ENCODE peak calls at places on chromosomes 6 and 20, in six cellular contexts. Z is CD4-positive, alpha-beta memory T cell; A is tibial artery; T is kidney epithelial cell; G is fibroblast of lung; R is SK-N-SH. O is an unnamed sample. For H3K36me3 and H3K27me3, the result is how much of the 10 kb centered on the place peaks cover.

GRCh38 chr6:151847064-151847463 is 39.6 kb downstream of the ESR1 start:
- DNase-seq in Z (no peak), A (no peak), T (peak), G (peak), R (no peak), O (peak)

GRCh38 chr6:115271001-115271400 is 789.7 kb downstream of the FRK start:
- DNase-seq in Z (no peak), A (no peak), T (no peak), G (no peak), R (no peak), O (peak)

GRCh38 chr6:143127941-143128340 is 67.3 kb downstream of the AIG1 start:
- DNase-seq in Z (no peak), A (no peak), T (no peak), G (no peak), R (no peak), O (no peak)

GRCh38 chr6:54198134-54198533 is 86.9 kb downstream of the MLIP start:
- DNase-seq in Z (no peak), A (no peak), T (no peak), G (no peak), R (no peak), O (no peak)

GRCh38 chr6:144528605-144529425 is 243.7 kb downstream of the UTRN start:
- DNase-seq in Z (no peak), A (no peak), T (peak), G (no peak), R (no peak), O (peak)

GRCh38 chr6:157213897-157214296 is 109.4 kb downstream of the TMEM242 start:
- DNase-seq in Z (no peak), A (no peak), T (no peak), G (no peak), R (no peak), O (no peak)

GRCh38 chr6:39225946-39226437 is 3.3 kb downstream of the KCNK5 start:
- DNase-seq in Z (peak), A (no peak), T (no peak), G (no peak), R (no peak), O (no peak)

GRCh38 chr6:113120214-113120576 is 737.0 kb upstream of the MARCKS start:
- DNase-seq in Z (no peak), A (no peak), T (peak), G (peak), R (no peak), O (peak)

GRCh38 chr6:131923356-131923755 is 27.8 kb downstream of the CCN2 start:
- DNase-seq in Z (peak), A (no peak), T (no peak), G (peak), R (peak), O (peak)

GRCh38 chr20:34724172-34724571 is 20.0 kb downstream of the TP53INP2 start:
- DNase-seq in Z (no peak), A (no peak), T (no peak), G (no peak), R (no peak), O (no peak)
- H3K36me3 ChIP-seq in Z (under half), A (half or more), T (under half), G (under half), R (under half), O (under half)

DNA sequence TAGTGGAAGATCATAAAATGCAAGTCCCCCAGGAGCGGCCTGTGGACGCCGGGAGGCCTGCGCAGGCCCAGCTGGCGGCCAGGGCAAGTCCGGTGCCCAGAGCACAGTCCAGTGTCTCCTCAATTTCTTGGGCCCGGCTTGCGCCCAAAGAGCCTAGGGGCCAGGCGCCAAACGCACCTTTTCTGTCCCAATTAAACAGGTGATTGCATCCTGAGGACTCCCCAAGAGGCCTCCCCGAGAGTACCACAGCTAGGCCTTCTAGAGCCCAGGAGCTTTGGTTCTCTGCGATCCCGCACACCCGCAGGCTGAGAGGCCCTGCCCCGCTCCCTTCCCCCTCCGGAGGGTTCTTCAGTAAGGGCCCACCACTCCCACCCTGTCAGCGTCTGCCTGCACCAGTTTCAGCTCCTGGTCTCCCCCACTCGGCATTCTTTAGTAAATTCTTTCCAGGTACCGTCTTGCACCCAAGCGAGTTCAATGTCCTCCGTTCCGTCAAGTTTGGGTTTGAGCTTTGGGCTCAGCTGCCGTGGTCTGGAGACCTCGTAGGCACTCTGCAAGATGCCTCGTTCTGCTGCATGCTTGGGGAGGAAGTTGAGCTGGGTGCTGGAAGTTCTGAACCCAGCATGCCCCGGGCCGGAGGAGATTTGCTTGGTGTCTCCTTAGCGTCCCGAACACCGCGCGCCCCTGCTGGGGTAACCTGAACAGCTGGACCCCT is 3.9 kb upstream of the NKX2-2 start:
- DNase-seq in Z (no peak), A (no peak), T (no peak), G (no peak), R (peak), O (no peak)
- H3K4me3 ChIP-seq in Z (no peak), A (no peak), T (no peak), G (no peak), R (no peak), O (no peak)

DNA sequence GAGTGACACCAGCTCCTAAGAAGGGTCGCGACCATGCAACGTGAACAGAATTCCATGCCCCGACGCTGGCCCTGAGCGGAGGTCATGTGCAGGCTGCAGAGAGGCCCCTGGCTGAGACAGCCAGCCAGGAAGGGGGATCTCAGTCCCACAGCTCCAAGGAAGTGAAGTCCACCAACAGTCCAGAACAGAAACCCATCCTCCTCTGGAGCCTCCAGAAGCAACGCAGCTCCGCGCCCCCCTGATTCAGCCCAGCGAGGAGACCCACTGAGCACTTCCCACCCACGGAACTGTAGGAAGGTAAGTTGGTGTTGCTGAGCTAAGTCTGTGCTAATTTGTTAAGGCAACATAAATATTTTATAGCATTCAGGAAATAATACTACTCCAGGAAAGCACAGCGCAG is 240.9 kb upstream of the PMEPA1 start:
- DNase-seq in Z (no peak), A (no peak), T (no peak), G (no peak), R (no peak), O (no peak)
- H3K27me3 ChIP-seq in Z (under half), A (under half), T (under half), G (under half), R (under half), O (under half)

DNA sequence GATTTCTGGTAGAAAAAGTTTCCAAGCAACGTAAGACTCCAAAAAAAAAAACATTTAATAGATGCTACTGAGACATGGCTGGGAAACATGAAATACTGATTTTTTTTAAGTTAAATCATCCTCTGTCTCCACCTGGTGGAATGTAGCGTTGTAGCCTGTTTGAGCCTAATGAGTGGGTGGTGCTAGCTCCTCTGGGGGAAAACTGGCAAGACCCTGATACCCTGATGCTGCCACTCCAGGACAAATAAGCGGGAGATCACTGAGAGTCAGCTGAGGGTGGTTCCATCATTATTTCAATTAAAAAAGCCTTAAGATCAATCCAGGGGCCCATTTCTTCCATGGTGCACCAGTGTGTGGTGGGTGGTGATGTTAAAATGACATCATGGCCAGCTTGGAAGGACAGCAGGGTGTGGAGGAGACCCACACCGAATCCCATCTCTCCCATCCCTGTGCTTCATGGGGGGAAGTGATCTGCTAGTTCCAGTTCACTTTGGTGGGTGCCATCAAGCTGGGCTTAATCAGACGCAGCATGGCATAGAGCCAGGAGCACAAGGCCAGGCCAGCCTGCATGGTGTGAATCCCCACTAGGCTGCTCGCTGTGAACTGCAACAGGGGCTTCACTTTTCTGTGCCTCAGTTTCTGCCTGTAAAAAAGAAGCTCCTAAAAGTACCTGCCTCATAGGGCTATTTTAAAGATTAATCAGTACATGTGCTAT is 12.8 kb upstream of the MRPS10 start:
- DNase-seq in Z (no peak), A (no peak), T (no peak), G (peak), R (peak), O (no peak)
- H3K36me3 ChIP-seq in Z (under half), A (under half), T (under half), G (under half), R (under half), O (under half)

DNA sequence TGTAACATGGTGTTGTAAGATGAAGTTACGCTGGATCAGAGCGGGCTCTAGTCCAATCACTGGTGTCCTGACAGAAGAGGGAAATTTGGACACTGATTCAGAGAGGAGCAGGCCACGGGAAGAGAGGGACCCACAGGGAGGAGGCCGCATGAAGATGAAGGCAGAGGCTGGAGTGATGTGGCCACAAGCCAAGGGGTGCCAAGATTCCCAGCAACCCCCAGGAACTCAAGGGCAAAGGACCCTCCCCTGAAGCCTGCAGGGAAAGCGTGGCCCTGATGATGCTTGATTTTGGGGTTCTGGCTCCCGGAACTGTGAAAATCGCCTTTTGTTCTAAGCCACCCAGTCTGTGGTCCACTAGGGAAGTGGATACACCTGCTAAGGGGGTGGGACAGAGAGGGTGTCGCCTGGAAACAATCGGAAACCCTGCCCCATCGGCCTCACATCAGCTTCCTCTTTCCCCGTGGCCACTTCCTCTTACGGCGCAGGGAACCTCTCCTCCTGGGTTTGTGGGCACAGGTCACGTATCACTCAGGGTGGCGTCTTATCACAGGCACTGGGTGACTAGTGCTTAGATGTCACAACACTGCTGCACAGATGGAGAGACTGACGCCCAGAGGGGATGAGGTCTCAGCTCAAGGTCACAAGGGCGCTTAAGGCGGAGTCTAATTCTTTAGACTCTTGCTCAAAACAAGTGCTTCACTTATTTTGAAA is 58.0 kb downstream of the SULF2 start:
- DNase-seq in Z (peak), A (peak), T (no peak), G (no peak), R (no peak), O (no peak)
- H3K4me3 ChIP-seq in Z (peak), A (no peak), T (no peak), G (no peak), R (no peak), O (no peak)

GRCh38 chr6:37514840-37515239 is 15.1 kb upstream of the CCDC167 start:
- DNase-seq in Z (peak), A (no peak), T (no peak), G (no peak), R (no peak), O (no peak)
- H3K27me3 ChIP-seq in Z (under half), A (under half), T (under half), G (under half), R (under half), O (under half)

DNA sequence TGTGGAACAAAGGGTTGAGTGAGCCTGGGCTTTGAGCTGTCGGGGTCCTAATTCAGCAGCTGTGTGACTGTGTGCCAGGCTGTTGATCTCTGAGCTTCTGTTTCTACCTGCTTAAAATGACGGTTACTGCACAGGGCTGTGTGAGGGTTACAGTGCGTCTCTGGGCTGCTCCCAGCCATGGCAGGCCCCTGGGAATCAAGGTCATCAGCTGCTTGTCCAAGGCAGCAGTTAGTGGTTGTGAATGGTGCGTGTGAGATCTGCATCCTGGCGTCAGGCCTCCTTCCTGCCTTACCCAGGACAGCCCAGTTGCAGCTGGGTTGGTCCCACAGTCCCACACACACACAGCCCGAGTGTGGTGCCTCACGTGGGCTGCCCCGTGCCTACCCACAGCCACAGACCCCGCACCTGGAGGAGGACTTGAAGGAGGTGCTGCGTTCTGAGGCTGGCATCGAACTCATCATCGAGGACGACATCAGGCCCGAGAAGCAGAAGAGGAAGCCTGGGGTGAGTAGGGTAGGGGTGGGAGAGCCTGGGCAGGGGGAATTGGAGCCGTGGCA is 15.6 kb downstream of the GTSF1L start:
- DNase-seq in Z (no peak), A (no peak), T (no peak), G (no peak), R (no peak), O (no peak)
- H3K36me3 ChIP-seq in Z (under half), A (under half), T (under half), G (under half), R (under half), O (half or more)

GRCh38 chr20:51432251-51432784 is 110.2 kb downstream of the NFATC2 start:
- DNase-seq in Z (no peak), A (no peak), T (no peak), G (no peak), R (no peak), O (no peak)

GRCh38 chr20:51431321-51431720 is 111.2 kb downstream of the NFATC2 start:
- DNase-seq in Z (no peak), A (no peak), T (no peak), G (no peak), R (no peak), O (no peak)

GRCh38 chr20:51434556-51435256 is 107.8 kb downstream of the NFATC2 start:
- DNase-seq in Z (no peak), A (no peak), T (no peak), G (peak), R (no peak), O (no peak)

GRCh38 chr20:51434026-51434425 is 108.5 kb downstream of the NFATC2 start:
- DNase-seq in Z (no peak), A (no peak), T (no peak), G (no peak), R (no peak), O (no peak)

DNA sequence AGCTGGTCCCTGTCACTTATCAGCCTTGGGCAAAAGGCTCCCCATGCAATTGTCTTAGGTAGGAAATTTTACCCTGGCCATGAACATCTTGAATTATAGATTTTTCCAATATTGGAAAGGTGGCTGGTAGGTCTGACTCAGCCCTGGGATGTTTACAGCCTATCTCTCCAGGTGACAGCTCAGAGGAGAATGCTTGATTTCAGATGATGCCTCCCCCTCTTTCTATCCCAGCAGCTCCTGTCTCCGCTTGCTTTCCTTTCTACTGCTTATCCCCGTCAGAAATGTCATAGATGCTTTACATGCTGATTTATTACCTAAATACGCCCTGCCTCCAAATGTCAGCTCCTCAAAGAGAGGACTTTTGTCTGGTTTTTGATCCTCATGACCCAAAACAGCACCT is 109.6 kb downstream of the NFATC2 start:
- DNase-seq in Z (no peak), A (no peak), T (no peak), G (no peak), R (no peak), O (no peak)
- H3K4me3 ChIP-seq in Z (no peak), A (no peak), T (no peak), G (no peak), R (no peak), O (no peak)

DNA sequence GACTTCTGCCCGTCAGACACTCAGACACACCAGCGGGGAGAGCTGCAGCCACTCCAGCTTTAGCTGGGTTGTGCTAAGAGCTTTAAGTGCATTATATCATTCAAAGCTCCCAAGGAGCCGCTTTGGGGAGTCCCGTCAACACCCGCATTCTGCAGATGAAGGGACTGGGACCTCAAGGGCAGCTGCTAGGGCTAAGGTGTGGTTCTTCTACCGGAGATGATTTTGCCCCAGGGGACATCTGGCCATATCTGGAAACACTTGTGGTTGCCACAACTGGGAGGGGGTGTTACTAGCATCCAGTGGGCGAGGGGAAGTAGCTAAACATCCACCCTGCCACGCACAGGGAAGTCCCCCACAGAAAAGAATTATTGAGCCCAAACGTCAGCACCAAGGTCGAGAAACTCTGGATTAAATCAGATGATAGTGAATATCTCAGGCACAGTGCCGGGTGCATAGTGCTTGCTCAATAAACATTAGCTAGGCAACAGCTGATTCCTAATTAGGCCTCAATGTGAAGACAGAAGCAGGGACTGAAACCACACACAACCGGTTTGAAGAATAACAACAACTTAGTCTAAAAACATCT is 29.6 kb downstream of the PMEPA1 start:
- DNase-seq in Z (no peak), A (no peak), T (no peak), G (no peak), R (no peak), O (no peak)
- H3K27me3 ChIP-seq in Z (under half), A (under half), T (under half), G (under half), R (under half), O (under half)

GRCh38 chr6:56613247-56613851 is 29.3 kb downstream of the DST start:
- DNase-seq in Z (no peak), A (no peak), T (no peak), G (no peak), R (no peak), O (no peak)
- H3K36me3 ChIP-seq in Z (under half), A (under half), T (under half), G (under half), R (half or more), O (under half)